ENCODE peak calls at places on chromosomes 7 and 10, in ten cellular contexts. One of them, this sample, is unnamed.

GRCh38 chr10:63549810-63550209 is 28.6 kb downstream of the REEP3 start:
- DNase-seq in stimulated activated CD8-positive, alpha-beta memory T cell treated with anti-CD3 and anti-CD28 coated beads, Interleukin-15, amount 100 ng/mL, for 24 hours: no peak
- DNase-seq in AG09309: no peak
- DNase-seq in endothelial cell: no peak
- DNase-seq in NCI-H1417 treated with DMSO at 0.1 percent for 48 hours: no peak
- DNase-seq in activated CD4-positive, alpha-beta T cell treated with anti-CD3 and anti-CD28 coated beads, Interleukin-2, amount 50 U/mL, for 1 hour: no peak
- DNase-seq in choroid plexus epithelial cell: no peak
- DNase-seq in hepatocyte: no peak
- DNase-seq in amygdala: no peak
- DNase-seq in RWPE2: no peak
- DNase-seq in this sample: no peak

GRCh38 chr10:12418000-12418399 is 68.7 kb downstream of the CAMK1D start:
- DNase-seq in stimulated activated CD8-positive, alpha-beta memory T cell treated with anti-CD3 and anti-CD28 coated beads, Interleukin-15, amount 100 ng/mL, for 24 hours: no peak
- DNase-seq in endothelial cell: no peak
- DNase-seq in amygdala: no peak
- DNase-seq in choroid plexus epithelial cell: peak; percentile 46
- DNase-seq in NCI-H1417 treated with DMSO at 0.1 percent for 48 hours: no peak
- DNase-seq in hepatocyte: no peak
- DNase-seq in RWPE2: no peak
- DNase-seq in activated CD4-positive, alpha-beta T cell treated with anti-CD3 and anti-CD28 coated beads, Interleukin-2, amount 50 U/mL, for 1 hour: no peak
- DNase-seq in AG09309: no peak
- DNase-seq in this sample: no peak

GRCh38 chr7:5370454-5371353 is 52.9 kb downstream of the TNRC18 start:
- DNase-seq in NCI-H1417 treated with DMSO at 0.1 percent for 48 hours: no peak
- DNase-seq in RWPE2: no peak
- DNase-seq in endothelial cell: no peak
- DNase-seq in amygdala: no peak
- DNase-seq in AG09309: no peak
- DNase-seq in hepatocyte: no peak
- DNase-seq in stimulated activated CD8-positive, alpha-beta memory T cell treated with anti-CD3 and anti-CD28 coated beads, Interleukin-15, amount 100 ng/mL, for 24 hours: no peak
- DNase-seq in activated CD4-positive, alpha-beta T cell treated with anti-CD3 and anti-CD28 coated beads, Interleukin-2, amount 50 U/mL, for 1 hour: no peak
- DNase-seq in choroid plexus epithelial cell: no peak
- DNase-seq in this sample: no peak

GRCh38 chr10:20740128-20740527 is 157.0 kb downstream of the NEBL start:
- DNase-seq in endothelial cell: no peak
- DNase-seq in RWPE2: no peak
- DNase-seq in hepatocyte: no peak
- DNase-seq in AG09309: no peak
- DNase-seq in stimulated activated CD8-positive, alpha-beta memory T cell treated with anti-CD3 and anti-CD28 coated beads, Interleukin-15, amount 100 ng/mL, for 24 hours: no peak
- DNase-seq in activated CD4-positive, alpha-beta T cell treated with anti-CD3 and anti-CD28 coated beads, Interleukin-2, amount 50 U/mL, for 1 hour: no peak
- DNase-seq in NCI-H1417 treated with DMSO at 0.1 percent for 48 hours: no peak
- DNase-seq in amygdala: no peak
- DNase-seq in choroid plexus epithelial cell: no peak
- DNase-seq in this sample: no peak

GRCh38 chr10:15046626-15047025 is 2.9 kb downstream of the OLAH start:
- DNase-seq in NCI-H1417 treated with DMSO at 0.1 percent for 48 hours: no peak
- DNase-seq in stimulated activated CD8-positive, alpha-beta memory T cell treated with anti-CD3 and anti-CD28 coated beads, Interleukin-15, amount 100 ng/mL, for 24 hours: no peak
- DNase-seq in endothelial cell: no peak
- DNase-seq in activated CD4-positive, alpha-beta T cell treated with anti-CD3 and anti-CD28 coated beads, Interleukin-2, amount 50 U/mL, for 1 hour: no peak
- DNase-seq in hepatocyte: no peak
- DNase-seq in AG09309: peak; percentile 25
- DNase-seq in RWPE2: no peak
- DNase-seq in choroid plexus epithelial cell: peak; percentile 94
- DNase-seq in amygdala: no peak
- DNase-seq in this sample: no peak

GRCh38 chr10:122495406-122496340 is 34.3 kb downstream of the HTRA1 start:
- DNase-seq in NCI-H1417 treated with DMSO at 0.1 percent for 48 hours: no peak
- DNase-seq in choroid plexus epithelial cell: peak; percentile 77
- DNase-seq in endothelial cell: no peak
- DNase-seq in RWPE2: peak; percentile 28
- DNase-seq in AG09309: no peak
- DNase-seq in activated CD4-positive, alpha-beta T cell treated with anti-CD3 and anti-CD28 coated beads, Interleukin-2, amount 50 U/mL, for 1 hour: no peak
- DNase-seq in hepatocyte: no peak
- DNase-seq in amygdala: no peak
- DNase-seq in stimulated activated CD8-positive, alpha-beta memory T cell treated with anti-CD3 and anti-CD28 coated beads, Interleukin-15, amount 100 ng/mL, for 24 hours: no peak
- DNase-seq in this sample: no peak

GRCh38 chr7:149209518-149210269 is 14.3 kb downstream of the ZNF282 start:
- DNase-seq in RWPE2: no peak
- DNase-seq in NCI-H1417 treated with DMSO at 0.1 percent for 48 hours: no peak
- DNase-seq in choroid plexus epithelial cell: peak; percentile 88
- DNase-seq in activated CD4-positive, alpha-beta T cell treated with anti-CD3 and anti-CD28 coated beads, Interleukin-2, amount 50 U/mL, for 1 hour: peak; percentile 69
- DNase-seq in amygdala: no peak
- DNase-seq in stimulated activated CD8-positive, alpha-beta memory T cell treated with anti-CD3 and anti-CD28 coated beads, Interleukin-15, amount 100 ng/mL, for 24 hours: peak; percentile 49
- DNase-seq in AG09309: no peak
- DNase-seq in endothelial cell: peak; percentile 80
- DNase-seq in hepatocyte: peak; percentile 60
- DNase-seq in this sample: peak; percentile 87

GRCh38 chr10:33212061-33212748 is 122.3 kb downstream of the NRP1 start:
- DNase-seq in hepatocyte: no peak
- DNase-seq in endothelial cell: no peak
- DNase-seq in activated CD4-positive, alpha-beta T cell treated with anti-CD3 and anti-CD28 coated beads, Interleukin-2, amount 50 U/mL, for 1 hour: no peak
- DNase-seq in amygdala: no peak
- DNase-seq in choroid plexus epithelial cell: peak; percentile 70
- DNase-seq in NCI-H1417 treated with DMSO at 0.1 percent for 48 hours: no peak
- DNase-seq in stimulated activated CD8-positive, alpha-beta memory T cell treated with anti-CD3 and anti-CD28 coated beads, Interleukin-15, amount 100 ng/mL, for 24 hours: no peak
- DNase-seq in RWPE2: no peak
- DNase-seq in AG09309: no peak
- DNase-seq in this sample: no peak

GRCh38 chr7:3013975-3014792 is 29.5 kb downstream of the CARD11 start:
- DNase-seq in choroid plexus epithelial cell: no peak
- DNase-seq in amygdala: no peak
- DNase-seq in RWPE2: no peak
- DNase-seq in AG09309: no peak
- DNase-seq in activated CD4-positive, alpha-beta T cell treated with anti-CD3 and anti-CD28 coated beads, Interleukin-2, amount 50 U/mL, for 1 hour: no peak
- DNase-seq in NCI-H1417 treated with DMSO at 0.1 percent for 48 hours: no peak
- DNase-seq in endothelial cell: no peak
- DNase-seq in hepatocyte: no peak
- DNase-seq in stimulated activated CD8-positive, alpha-beta memory T cell treated with anti-CD3 and anti-CD28 coated beads, Interleukin-15, amount 100 ng/mL, for 24 hours: no peak
- DNase-seq in this sample: no peak

GRCh38 chr10:47207280-47207613 is 92.8 kb upstream of the GDF10 start:
- DNase-seq in endothelial cell: no peak
- DNase-seq in activated CD4-positive, alpha-beta T cell treated with anti-CD3 and anti-CD28 coated beads, Interleukin-2, amount 50 U/mL, for 1 hour: no peak
- DNase-seq in NCI-H1417 treated with DMSO at 0.1 percent for 48 hours: no peak
- DNase-seq in hepatocyte: peak; percentile 49
- DNase-seq in AG09309: peak; percentile 7
- DNase-seq in amygdala: no peak
- DNase-seq in stimulated activated CD8-positive, alpha-beta memory T cell treated with anti-CD3 and anti-CD28 coated beads, Interleukin-15, amount 100 ng/mL, for 24 hours: no peak
- DNase-seq in choroid plexus epithelial cell: peak; percentile 76
- DNase-seq in RWPE2: no peak
- DNase-seq in this sample: no peak

GRCh38 chr10:49394933-49395740 is 752 bp downstream of the DRGX start:
- DNase-seq in RWPE2: no peak
- DNase-seq in endothelial cell: peak; percentile 22
- DNase-seq in stimulated activated CD8-positive, alpha-beta memory T cell treated with anti-CD3 and anti-CD28 coated beads, Interleukin-15, amount 100 ng/mL, for 24 hours: no peak
- DNase-seq in amygdala: no peak
- DNase-seq in AG09309: no peak
- DNase-seq in choroid plexus epithelial cell: no peak
- DNase-seq in hepatocyte: no peak
- DNase-seq in NCI-H1417 treated with DMSO at 0.1 percent for 48 hours: no peak
- DNase-seq in activated CD4-positive, alpha-beta T cell treated with anti-CD3 and anti-CD28 coated beads, Interleukin-2, amount 50 U/mL, for 1 hour: no peak
- DNase-seq in this sample: no peak

GRCh38 chr10:75430000-75430763 is 1.2 kb upstream of the LRMDA start:
- DNase-seq in RWPE2: no peak
- DNase-seq in amygdala: no peak
- DNase-seq in choroid plexus epithelial cell: peak; percentile 21
- DNase-seq in AG09309: no peak
- DNase-seq in stimulated activated CD8-positive, alpha-beta memory T cell treated with anti-CD3 and anti-CD28 coated beads, Interleukin-15, amount 100 ng/mL, for 24 hours: no peak
- DNase-seq in activated CD4-positive, alpha-beta T cell treated with anti-CD3 and anti-CD28 coated beads, Interleukin-2, amount 50 U/mL, for 1 hour: no peak
- DNase-seq in endothelial cell: peak; percentile 66
- DNase-seq in hepatocyte: peak; percentile 57
- DNase-seq in NCI-H1417 treated with DMSO at 0.1 percent for 48 hours: no peak
- DNase-seq in this sample: no peak

GRCh38 chr7:79055722-79056415 is 397.6 kb downstream of the MAGI2 start:
- DNase-seq in endothelial cell: no peak
- DNase-seq in AG09309: no peak
- DNase-seq in NCI-H1417 treated with DMSO at 0.1 percent for 48 hours: peak; percentile 26
- DNase-seq in RWPE2: no peak
- DNase-seq in amygdala: no peak
- DNase-seq in stimulated activated CD8-positive, alpha-beta memory T cell treated with anti-CD3 and anti-CD28 coated beads, Interleukin-15, amount 100 ng/mL, for 24 hours: no peak
- DNase-seq in choroid plexus epithelial cell: no peak
- DNase-seq in activated CD4-positive, alpha-beta T cell treated with anti-CD3 and anti-CD28 coated beads, Interleukin-2, amount 50 U/mL, for 1 hour: no peak
- DNase-seq in hepatocyte: peak; percentile 45
- DNase-seq in this sample: no peak